ENCODE peak calls at places on chromosomes 13 and 19, in eight cellular contexts. K is neuronal stem cell; G is left ventricle myocardium inferior; W is fibroblast of lung; S is CD4-positive, alpha-beta memory T cell; F is RWPE1; U is tibial artery; N is Panc1. Z is an unnamed sample.

GRCh38 chr13:62997038-62997619 is 1581.5 kb upstream of the PCDH20 start:
- DNase-seq in K (no peak), G (no peak), W (no peak), S (no peak), F (no peak), U (no peak), N (no peak), Z (no peak)

GRCh38 chr19:13234518-13234917 is 84.3 kb downstream of the IER2 start:
- DNase-seq in K (no peak), G (peak), W (peak), S (peak), F (peak), U (peak), N (no peak), Z (no peak)

GRCh38 chr13:110869805-110870706 is 44.8 kb downstream of the ANKRD10 start:
- DNase-seq in K (no peak), G (peak), W (peak), S (no peak), F (peak), U (peak), N (peak), Z (peak)

GRCh38 chr13:42685762-42686560 is 95.4 kb upstream of the FAM216B start:
- DNase-seq in K (no peak), G (no peak), W (no peak), S (no peak), F (no peak), U (no peak), N (no peak), Z (no peak)

GRCh38 chr19:10797541-10798256 is 38.3 kb downstream of the TMED1 start:
- DNase-seq in K (no peak), G (no peak), W (no peak), S (peak), F (no peak), U (no peak), N (no peak), Z (no peak)

GRCh38 chr13:85508683-85509329 is 290.4 kb downstream of the SLITRK6 start:
- DNase-seq in K (no peak), G (no peak), W (peak), S (no peak), F (no peak), U (peak), N (no peak), Z (no peak)

GRCh38 chr19:50328257-50329145 is 676 bp downstream of the KCNC3 start:
- DNase-seq in K (no peak), G (no peak), W (no peak), S (no peak), F (no peak), U (no peak), N (no peak), Z (no peak)

GRCh38 chr19:4744451-4745170 is 21.0 kb upstream of the DPP9 start:
- DNase-seq in K (no peak), G (no peak), W (peak), S (no peak), F (peak), U (peak), N (no peak), Z (no peak)

GRCh38 chr13:34752561-34752960 is 189.5 kb upstream of the NBEA start:
- DNase-seq in K (no peak), G (no peak), W (no peak), S (no peak), F (no peak), U (no peak), N (no peak), Z (no peak)

GRCh38 chr13:49561064-49561410 is 24.3 kb downstream of the RCBTB1 start:
- DNase-seq in K (no peak), G (no peak), W (peak), S (no peak), F (no peak), U (no peak), N (no peak), Z (no peak)

GRCh38 chr13:98098511-98098910 is 44.4 kb upstream of the FARP1 start:
- DNase-seq in K (no peak), G (no peak), W (peak), S (no peak), F (no peak), U (no peak), N (no peak), Z (no peak)

GRCh38 chr13:89455741-89456140 is 1784.6 kb downstream of the SLITRK5 start:
- DNase-seq in K (no peak), G (no peak), W (peak), S (no peak), F (peak), U (no peak), N (no peak), Z (no peak)

GRCh38 chr13:31242342-31242741 is 42.6 kb downstream of the B3GLCT start:
- DNase-seq in K (no peak), G (no peak), W (no peak), S (no peak), F (no peak), U (no peak), N (no peak), Z (no peak)

GRCh38 chr13:88601949-88602348 is 930.8 kb downstream of the SLITRK5 start:
- DNase-seq in K (no peak), G (no peak), W (no peak), S (no peak), F (no peak), U (no peak), N (no peak), Z (no peak)

GRCh38 chr19:17743874-17744273 is 7.4 kb upstream of the FCHO1 start:
- DNase-seq in K (no peak), G (no peak), W (peak), S (no peak), F (no peak), U (no peak), N (no peak), Z (no peak)

GRCh38 chr19:29963576-29963975 is 21.5 kb downstream of the URI1 start:
- DNase-seq in K (no peak), G (no peak), W (no peak), S (no peak), F (no peak), U (no peak), N (no peak), Z (no peak)

GRCh38 chr13:20475927-20476691 is 49.5 kb downstream of the CRYL1 start:
- DNase-seq in K (no peak), G (no peak), W (peak), S (peak), F (no peak), U (no peak), N (no peak), Z (no peak)

GRCh38 chr19:9857920-9858746 is 23.0 kb downstream of the PIN1 start:
- DNase-seq in K (no peak), G (no peak), W (no peak), S (peak), F (no peak), U (no peak), N (no peak), Z (no peak)

GRCh38 chr13:114146173-114146572 is 13.8 kb upstream of the RASA3 start:
- DNase-seq in K (no peak), G (no peak), W (no peak), S (no peak), F (no peak), U (no peak), N (no peak), Z (no peak)
- H3K27ac ChIP-seq in K (no peak), G (no peak), W (no peak), S (peak), F (no peak), U (no peak), N (no peak), Z (no peak)

DNA sequence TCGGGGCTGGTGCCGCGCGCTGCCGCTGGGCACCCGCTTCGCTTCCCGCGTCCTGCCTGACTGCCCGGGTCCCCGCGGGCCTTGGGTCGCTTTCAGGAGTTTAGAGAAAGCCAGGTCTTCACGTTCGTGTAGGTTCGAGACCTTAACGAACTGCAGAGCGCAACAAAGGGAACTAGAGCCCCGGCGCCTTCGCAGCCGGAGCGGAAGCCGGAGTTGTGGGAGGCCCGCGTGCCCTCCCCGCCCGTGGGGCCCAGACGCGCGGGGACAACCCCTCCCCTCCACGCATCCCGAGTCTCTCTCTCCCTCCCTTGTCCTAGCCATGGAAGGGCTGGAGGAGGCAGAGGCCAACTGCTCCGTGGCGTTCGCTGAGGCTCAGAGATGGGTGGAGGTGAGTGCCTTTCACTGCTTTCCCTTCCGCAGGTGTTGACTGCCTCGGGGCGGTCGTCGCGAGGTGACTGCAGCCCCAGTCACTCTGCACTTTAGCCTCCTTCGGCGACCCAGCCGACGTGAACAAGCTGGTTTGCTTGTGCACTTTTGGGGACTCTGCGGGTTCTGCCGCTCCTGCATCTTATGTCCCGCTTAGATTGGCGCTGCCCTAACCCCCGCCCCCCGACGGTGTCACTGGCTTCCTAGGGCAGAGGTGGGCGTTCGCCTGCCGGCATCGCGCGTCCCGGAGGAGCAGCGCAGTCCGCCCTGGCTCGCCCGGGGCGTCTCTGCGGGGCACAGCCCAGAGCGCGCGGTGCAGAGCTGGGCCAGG is 387 bp downstream of the LMO7 start:
- DNase-seq in K (peak), G (peak), W (peak), S (peak), F (peak), U (no peak), N (no peak), Z (no peak)
- H3K27ac ChIP-seq in K (no peak), G (peak), W (peak), S (peak), F (peak), U (peak), N (peak), Z (peak)

GRCh38 chr13:40452741-40453665 is 213.4 kb downstream of the FOXO1 start:
- DNase-seq in K (no peak), G (no peak), W (peak), S (no peak), F (peak), U (no peak), N (no peak), Z (no peak)
- H3K27ac ChIP-seq in K (no peak), G (no peak), W (no peak), S (no peak), F (peak), U (peak), N (no peak), Z (peak)

GRCh38 chr19:18945297-18945696 is 4.3 kb upstream of the HOMER3 start:
- DNase-seq in K (no peak), G (no peak), W (no peak), S (no peak), F (no peak), U (no peak), N (no peak), Z (no peak)
- H3K27ac ChIP-seq in K (no peak), G (no peak), W (no peak), S (no peak), F (no peak), U (no peak), N (no peak), Z (no peak)

DNA sequence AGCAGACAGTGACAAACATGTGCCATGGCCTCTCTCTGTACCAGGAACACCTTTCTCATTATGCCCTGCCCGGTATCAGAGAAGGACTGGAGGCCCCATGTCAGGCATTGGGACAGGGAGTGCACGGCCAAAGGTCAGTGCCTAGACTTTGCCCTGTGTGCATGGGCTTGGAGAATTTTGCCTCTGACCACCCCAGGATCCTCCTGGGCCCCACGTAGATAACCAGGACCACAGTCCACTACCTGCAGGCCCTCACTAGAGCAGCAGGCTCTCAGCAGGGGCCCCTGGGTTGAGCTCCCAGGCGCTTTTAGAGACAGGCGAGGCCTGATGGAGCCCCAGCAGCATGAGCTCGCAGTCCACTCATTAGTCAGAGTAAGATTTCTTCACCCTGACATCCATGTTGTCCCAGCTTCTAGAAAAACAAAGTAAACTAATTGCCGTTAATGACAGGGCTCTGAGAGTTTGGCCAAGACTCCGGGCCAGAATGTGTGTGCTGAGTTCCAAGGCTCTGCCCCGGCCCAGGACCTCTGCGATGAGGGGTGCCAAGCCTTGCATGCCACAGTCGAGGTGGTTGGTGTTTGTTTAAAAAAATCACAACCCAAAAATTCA is 42.7 kb downstream of the CAPN12 start:
- DNase-seq in K (no peak), G (no peak), W (peak), S (no peak), F (no peak), U (peak), N (no peak), Z (no peak)
- H3K27ac ChIP-seq in K (no peak), G (peak), W (peak), S (no peak), F (peak), U (peak), N (peak), Z (peak)

DNA sequence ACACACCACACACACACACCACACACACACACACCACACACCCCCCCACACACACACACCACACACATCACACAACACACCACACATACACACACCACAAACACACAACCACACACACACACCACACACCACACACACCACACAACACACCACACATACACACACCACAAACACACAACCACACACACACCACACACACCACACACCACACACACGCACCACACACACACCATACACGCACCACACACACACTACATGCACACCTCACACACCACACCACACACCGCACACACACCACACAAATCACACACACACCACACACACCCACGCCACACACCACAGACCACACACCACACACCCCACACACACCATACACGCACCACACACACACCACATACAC is 83.5 kb downstream of the ZNF557 start:
- DNase-seq in K (no peak), G (no peak), W (peak), S (no peak), F (no peak), U (no peak), N (no peak), Z (no peak)
- H3K27ac ChIP-seq in K (no peak), G (no peak), W (no peak), S (no peak), F (no peak), U (no peak), N (no peak), Z (no peak)

DNA sequence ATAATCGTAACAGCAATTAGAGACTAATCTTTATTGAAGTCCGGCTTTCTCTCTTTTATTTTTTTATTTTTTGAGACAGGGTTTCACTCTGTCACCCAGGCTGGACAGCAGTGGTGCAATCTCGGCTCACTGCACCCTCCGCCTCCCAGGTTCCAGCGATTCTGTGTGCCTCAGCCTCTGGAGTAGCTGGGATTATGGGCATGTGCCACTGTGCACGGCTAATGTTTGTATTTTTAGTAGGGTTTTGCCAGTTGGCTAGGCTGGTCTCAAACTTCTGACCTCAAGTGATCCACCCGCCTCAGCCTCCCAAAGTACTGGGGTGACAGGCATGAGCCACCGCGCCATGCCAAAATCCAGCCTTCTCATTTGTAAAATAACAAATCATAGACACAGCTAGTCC is 3.7 kb downstream of the APOC2 start:
- DNase-seq in K (no peak), G (no peak), W (no peak), S (no peak), F (no peak), U (no peak), N (no peak), Z (no peak)
- H3K27ac ChIP-seq in K (no peak), G (no peak), W (no peak), S (no peak), F (no peak), U (no peak), N (no peak), Z (no peak)